ENCODE peak calls at places on chromosomes 13 and 19, in five cellular contexts. T is HAP-1, R is lung, B is HCT116, L is SJCRH30. W is an unnamed sample. For H3K36me3 and H3K27me3, the result is how much of the 10 kb centered on the place peaks cover.

GRCh38 chr19:49664171-49665070 is 1.2 kb downstream of the IRF3 start:
- DNase-seq in T (peak), R (peak), B (peak), L (peak), W (peak)

GRCh38 chr19:3483226-3483628 is at the start of gene SMIM44:
- DNase-seq in T (no peak), R (no peak), B (no peak), L (no peak), W (no peak)

GRCh38 chr13:110294146-110294545 is 12.8 kb downstream of the COL4A1 start:
- DNase-seq in T (no peak), R (no peak), B (no peak), L (no peak), W (no peak)

GRCh38 chr19:42176990-42177685 is 40.3 kb downstream of the DEDD2 start:
- DNase-seq in T (peak), R (peak), B (peak), L (peak), W (peak)

GRCh38 chr13:32116210-32116609 is 84.6 kb downstream of the FRY start:
- DNase-seq in T (no peak), R (no peak), B (no peak), L (no peak), W (no peak)

GRCh38 chr19:13841339-13842293 is 35.3 kb upstream of the NANOS3 start:
- DNase-seq in T (no peak), R (peak), B (no peak), L (peak), W (peak)

GRCh38 chr19:53102701-53103140 is 501 bp downstream of the ZNF160 start:
- DNase-seq in T (no peak), R (no peak), B (no peak), L (peak), W (peak)

GRCh38 chr19:56217039-56217949 is 15.2 kb downstream of the ZSCAN5C start:
- DNase-seq in T (no peak), R (no peak), B (no peak), L (no peak), W (peak)

GRCh38 chr13:21675095-21676007 is 4.5 kb downstream of the FGF9 start:
- DNase-seq in T (peak), R (no peak), B (no peak), L (no peak), W (peak)

GRCh38 chr13:24215732-24216131 is 55.2 kb downstream of the SPATA13 start:
- DNase-seq in T (no peak), R (no peak), B (no peak), L (no peak), W (peak)

GRCh38 chr13:45412274-45413049 is 5.7 kb downstream of the SLC25A30 start:
- DNase-seq in T (no peak), R (peak), B (no peak), L (no peak), W (no peak)

GRCh38 chr19:709196-709964 is 645 bp downstream of the PALM start:
- DNase-seq in T (no peak), R (no peak), B (no peak), L (no peak), W (no peak)

GRCh38 chr19:33751386-33751770 is 45.3 kb upstream of the KCTD15 start:
- DNase-seq in T (no peak), R (no peak), B (no peak), L (no peak), W (no peak)

GRCh38 chr13:98111168-98112098 is 31.5 kb upstream of the FARP1 start:
- DNase-seq in T (no peak), R (no peak), B (no peak), L (no peak), W (no peak)

GRCh38 chr13:36428083-36428482 is 4.2 kb upstream of the CCNA1 start:
- DNase-seq in T (no peak), R (no peak), B (no peak), L (no peak), W (no peak)

GRCh38 chr19:12655546-12655945 is 11.0 kb downstream of the MAN2B1 start:
- DNase-seq in T (no peak), R (no peak), B (no peak), L (no peak), W (no peak)

GRCh38 chr13:63427170-63427569 is 2011.5 kb upstream of the PCDH20 start:
- DNase-seq in T (no peak), R (no peak), B (no peak), L (no peak), W (no peak)

GRCh38 chr13:41019027-41019487 is at the start of gene ELF1:
- DNase-seq in T (no peak), R (peak), B (peak), L (peak), W (peak)

GRCh38 chr13:25874907-25875306 is 176.9 kb downstream of the SHISA2 start:
- DNase-seq in T (no peak), R (no peak), B (no peak), L (no peak), W (no peak)

GRCh38 chr13:60617863-60618733 is 221.1 kb downstream of the TDRD3 start:
- DNase-seq in T (no peak), R (no peak), B (no peak), L (peak), W (no peak)

GRCh38 chr19:29302002-29302928 is 89.3 kb upstream of the UQCRFS1 start:
- DNase-seq in T (no peak), R (no peak), B (no peak), L (no peak), W (no peak)

GRCh38 chr13:44148159-44148929 is 225.3 kb upstream of the SERP2 start:
- DNase-seq in T (no peak), R (peak), B (no peak), L (no peak), W (no peak)

GRCh38 chr13:99314640-99315176 is 7.5 kb upstream of the GPR183 start:
- DNase-seq in T (no peak), R (no peak), B (peak), L (no peak), W (no peak)

DNA sequence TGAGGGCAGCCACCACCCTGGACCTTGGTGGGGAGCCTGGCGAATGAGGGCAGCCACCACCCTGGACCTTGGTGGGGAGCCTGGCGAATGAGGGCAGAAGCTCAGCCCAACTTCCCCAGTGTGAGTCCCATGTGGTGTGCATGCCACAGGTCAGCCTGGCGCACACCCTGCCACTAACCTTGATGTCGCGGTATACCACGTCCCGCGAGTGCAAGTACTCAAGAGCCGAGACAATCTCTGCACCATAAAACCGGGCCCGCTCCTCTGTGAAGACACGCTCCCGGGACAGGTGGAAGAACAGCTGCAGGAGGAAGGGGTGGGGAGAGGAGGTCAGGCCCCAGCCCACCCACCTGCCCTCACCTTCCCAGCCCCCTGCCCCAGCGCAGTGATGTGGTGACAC is 11.3 kb upstream of the CCNP start:
- DNase-seq in T (no peak), R (no peak), B (no peak), L (no peak), W (no peak)
- H3K36me3 ChIP-seq in T (under half), R (half or more), B (under half), L (under half), W (half or more)

GRCh38 chr19:4592445-4592844 is 33.0 kb upstream of the SEMA6B start:
- DNase-seq in T (no peak), R (no peak), B (no peak), L (no peak), W (no peak)

GRCh38 chr19:4587527-4587926 is 28.0 kb upstream of the SEMA6B start:
- DNase-seq in T (no peak), R (no peak), B (no peak), L (no peak), W (no peak)

GRCh38 chr19:4591296-4591695 is 31.8 kb upstream of the SEMA6B start:
- DNase-seq in T (no peak), R (no peak), B (no peak), L (no peak), W (no peak)

GRCh38 chr19:4589579-4590410 is 30.3 kb upstream of the SEMA6B start:
- DNase-seq in T (no peak), R (no peak), B (no peak), L (peak), W (no peak)

DNA sequence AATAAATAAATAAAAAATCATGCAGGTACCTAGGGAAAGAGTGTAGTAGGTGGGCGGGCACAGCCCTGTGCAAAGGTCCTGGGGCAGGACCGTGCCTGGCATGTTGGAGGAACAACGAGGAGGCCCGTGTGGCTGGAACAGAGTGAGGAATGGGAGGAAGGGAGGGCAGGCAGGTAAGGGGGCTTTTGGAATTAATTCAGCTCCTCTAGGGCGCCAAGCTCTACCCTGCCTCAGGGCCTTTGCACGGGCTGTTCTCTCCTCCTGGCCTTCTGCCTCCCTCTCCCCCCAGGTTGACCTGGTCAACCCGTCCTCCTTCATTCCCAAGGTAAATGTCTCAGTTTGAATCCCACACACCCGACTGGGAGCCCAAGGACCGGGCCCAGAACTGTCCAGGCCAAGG is 31.1 kb upstream of the SEMA6B start:
- DNase-seq in T (no peak), R (no peak), B (no peak), L (no peak), W (no peak)
- H3K27me3 ChIP-seq in T (under half), R (under half), B (under half), L (under half), W (under half)

GRCh38 chr19:11096210-11096841 is 7.1 kb downstream of the LDLR start:
- DNase-seq in T (no peak), R (no peak), B (no peak), L (no peak), W (peak)

GRCh38 chr19:11098861-11099260 is 9.6 kb downstream of the LDLR start:
- DNase-seq in T (no peak), R (no peak), B (no peak), L (no peak), W (no peak)

GRCh38 chr19:11100064-11100463 is 10.8 kb downstream of the LDLR start:
- DNase-seq in T (no peak), R (no peak), B (no peak), L (no peak), W (no peak)

GRCh38 chr19:11101057-11101456 is 11.8 kb downstream of the LDLR start:
- DNase-seq in T (no peak), R (no peak), B (no peak), L (no peak), W (no peak)

DNA sequence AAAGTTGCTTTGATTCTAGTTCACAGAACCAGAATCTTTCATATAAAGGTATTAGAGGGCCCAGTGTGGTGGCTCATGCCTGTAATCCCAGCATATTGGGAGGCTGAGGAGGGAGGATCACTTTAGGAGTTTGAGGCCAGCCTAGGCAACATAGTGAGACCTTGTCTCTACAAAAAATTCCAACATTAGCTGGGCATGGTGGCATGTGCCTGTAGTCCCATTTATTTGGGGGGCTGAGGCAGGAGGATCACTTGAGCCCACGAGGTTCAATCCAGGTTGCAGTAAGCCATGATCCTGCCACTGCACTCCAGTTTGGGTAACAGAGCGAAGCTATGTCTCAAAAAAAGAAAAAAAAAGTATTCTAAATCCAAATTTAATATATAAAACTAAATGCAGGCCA is 9.1 kb downstream of the LDLR start:
- DNase-seq in T (no peak), R (no peak), B (no peak), L (no peak), W (no peak)
- H3K36me3 ChIP-seq in T (half or more), R (under half), B (under half), L (half or more), W (half or more)

GRCh38 chr19:17686592-17687042 is 1.5 kb downstream of the UNC13A start:
- DNase-seq in T (no peak), R (no peak), B (peak), L (peak), W (peak)

GRCh38 chr19:17687857-17688784 is at the start of gene UNC13A:
- DNase-seq in T (peak), R (no peak), B (no peak), L (no peak), W (peak)

GRCh38 chr19:17686027-17686511 is 2.1 kb downstream of the UNC13A start:
- DNase-seq in T (no peak), R (no peak), B (no peak), L (peak), W (peak)

GRCh38 chr19:17688853-17689595 is 870 bp upstream of the UNC13A start:
- DNase-seq in T (no peak), R (no peak), B (no peak), L (no peak), W (no peak)

DNA sequence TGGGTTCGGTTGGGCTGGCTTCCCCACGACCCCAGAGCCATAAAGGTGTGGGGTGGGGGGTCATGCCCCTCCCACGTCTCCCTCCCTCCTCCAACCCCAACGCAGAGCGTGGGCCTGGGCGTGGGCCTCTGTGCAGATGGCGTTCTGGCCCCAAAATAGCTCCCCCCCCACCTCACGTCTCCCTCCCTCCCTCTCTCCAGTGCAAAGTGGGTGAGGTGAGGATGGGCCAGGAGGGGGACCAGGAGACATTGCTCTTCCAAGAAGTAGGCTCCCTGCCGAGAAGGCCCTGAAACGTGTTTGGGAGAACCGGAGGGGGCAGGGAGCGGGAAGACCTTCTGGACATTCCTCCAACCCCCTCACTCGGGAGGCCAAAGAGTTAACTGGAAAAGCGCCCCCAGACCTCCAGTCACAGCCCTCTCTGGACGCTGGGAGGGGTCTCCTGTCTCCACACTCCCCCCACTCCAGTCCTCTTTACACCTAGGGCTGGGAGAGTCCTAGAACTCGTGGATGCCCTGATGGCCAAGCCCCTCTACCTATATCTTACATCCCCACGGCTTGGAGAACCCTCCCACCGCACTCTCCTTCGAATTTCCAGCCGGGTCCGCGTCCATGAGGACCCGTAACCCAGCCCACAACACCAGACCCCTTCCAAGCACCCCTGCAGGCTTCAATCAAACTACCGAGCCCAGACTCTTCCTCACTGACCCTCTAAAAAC is 855 bp downstream of the UNC13A start:
- DNase-seq in T (no peak), R (no peak), B (no peak), L (no peak), W (no peak)
- H3K27me3 ChIP-seq in T (under half), R (under half), B (under half), L (under half), W (under half)

DNA sequence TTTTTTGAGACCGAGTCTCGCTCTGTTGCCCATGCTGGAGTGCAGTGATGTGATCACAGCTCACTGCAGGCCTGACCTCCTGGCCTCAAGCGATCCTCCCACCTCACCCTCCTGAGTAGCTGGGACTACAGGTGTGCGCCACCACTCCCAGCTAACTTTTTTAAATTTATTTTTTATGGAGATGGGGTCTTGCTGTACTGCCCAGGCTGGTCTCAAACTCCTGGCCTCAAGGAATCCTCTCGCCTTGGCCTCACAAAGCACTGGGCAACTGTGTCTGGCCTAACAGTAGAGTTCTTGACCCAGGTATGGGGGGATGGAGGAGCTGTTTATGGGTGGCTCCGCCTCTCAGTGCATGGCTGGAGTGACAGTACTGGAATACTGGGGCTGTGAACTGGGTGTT is 59.6 kb downstream of the SMARCA4 start:
- DNase-seq in T (no peak), R (no peak), B (no peak), L (no peak), W (no peak)
- H3K36me3 ChIP-seq in T (half or more), R (half or more), B (half or more), L (under half), W (half or more)

W was measured in MG63.